ENCODE peak calls at places on chromosomes 16 and 17, in eight cellular contexts. H, L, M, W, F, U, Q and A are unnamed samples.

GRCh38 chr17:22435231-22435974 is 743.1 kb downstream of the KCNJ18 start:
- DNase-seq in H (peak; percentile 86), L (no peak), M (no peak), W (no peak), F (no peak), U (no peak), Q (no peak), A (no peak)

GRCh38 chr17:51076821-51077220 is 43.8 kb downstream of the SPAG9 start:
- DNase-seq in H (no peak), L (no peak), M (no peak), W (no peak), F (no peak), U (no peak), Q (no peak), A (no peak)

GRCh38 chr17:19533718-19534561 is at the start of gene SLC47A1:
- DNase-seq in H (peak; percentile 88), L (peak; percentile 60), M (peak; percentile 60), W (peak; percentile 72), F (no peak), U (peak; percentile 28), Q (peak; percentile 61), A (peak; percentile 50)

GRCh38 chr17:6591599-6592158 is 35.3 kb upstream of the PITPNM3 start:
- DNase-seq in H (no peak), L (no peak), M (no peak), W (peak; percentile 79), F (peak; percentile 89), U (no peak), Q (peak; percentile 91), A (no peak)

GRCh38 chr16:11411059-11411550 is 65.8 kb downstream of the RMI2 start:
- DNase-seq in H (peak; percentile 93), L (no peak), M (peak; percentile 50), W (no peak), F (no peak), U (no peak), Q (no peak), A (no peak)

GRCh38 chr16:68696514-68696913 is 40.6 kb upstream of the CDH1 start:
- DNase-seq in H (no peak), L (no peak), M (peak; percentile 32), W (no peak), F (peak; percentile 21), U (no peak), Q (no peak), A (no peak)

GRCh38 chr17:21524211-21524591 is 148.0 kb downstream of the KCNJ12 start:
- DNase-seq in H (no peak), L (no peak), M (no peak), W (no peak), F (no peak), U (no peak), Q (no peak), A (no peak)

GRCh38 chr16:55555436-55555835 is 11.0 kb upstream of the CAPNS2 start:
- DNase-seq in H (no peak), L (no peak), M (no peak), W (no peak), F (no peak), U (no peak), Q (peak; percentile 77), A (no peak)

GRCh38 chr17:77995146-77995852 is 36.8 kb downstream of the TNRC6C start:
- DNase-seq in H (peak; percentile 57), L (no peak), M (no peak), W (no peak), F (no peak), U (no peak), Q (peak; percentile 6), A (no peak)

GRCh38 chr17:69466905-69467630 is 52.6 kb downstream of the MAP2K6 start:
- DNase-seq in H (peak; percentile 50), L (peak; percentile 65), M (peak; percentile 23), W (peak; percentile 56), F (peak; percentile 42), U (no peak), Q (peak; percentile 22), A (no peak)

GRCh38 chr17:72743037-72743467 is 349.4 kb downstream of the SLC39A11 start:
- DNase-seq in H (no peak), L (peak; percentile 57), M (no peak), W (no peak), F (no peak), U (no peak), Q (no peak), A (no peak)

GRCh38 chr16:20867585-20867984 is 32.6 kb downstream of the DCUN1D3 start:
- DNase-seq in H (no peak), L (no peak), M (no peak), W (no peak), F (no peak), U (no peak), Q (peak; percentile 68), A (no peak)

GRCh38 chr16:11224894-11225676 is 30.9 kb downstream of the SOCS1 start:
- DNase-seq in H (no peak), L (no peak), M (no peak), W (no peak), F (no peak), U (no peak), Q (no peak), A (peak; percentile 79)

GRCh38 chr17:30304778-30305177 is 13.0 kb upstream of the BLMH start:
- DNase-seq in H (no peak), L (no peak), M (no peak), W (no peak), F (no peak), U (no peak), Q (no peak), A (no peak)

GRCh38 chr17:64938925-64939474 is 19.7 kb upstream of the LRRC37A3 start:
- DNase-seq in H (peak; percentile 62), L (peak; percentile 76), M (peak; percentile 58), W (peak; percentile 66), F (peak; percentile 51), U (peak; percentile 55), Q (peak; percentile 50), A (peak; percentile 36)

GRCh38 chr16:11253009-11253994 is 2.7 kb downstream of the SOCS1 start:
- DNase-seq in H (no peak), L (no peak), M (no peak), W (no peak), F (no peak), U (no peak), Q (peak; percentile 65), A (no peak)

GRCh38 chr17:76125922-76126321 is 15.1 kb downstream of the FOXJ1 start:
- DNase-seq in H (no peak), L (no peak), M (no peak), W (no peak), F (no peak), U (no peak), Q (no peak), A (no peak)
- H3K4me2 ChIP-seq in H (no peak overlapping the region), L (no peak overlapping the region), M (no peak overlapping the region), W (no peak overlapping the region), F (no peak overlapping the region), U (no peak overlapping the region), Q (no peak overlapping the region), A (no peak overlapping the region)

GRCh38 chr17:17696075-17696474 is 14.8 kb downstream of the RAI1 start:
- DNase-seq in H (no peak), L (no peak), M (no peak), W (no peak), F (no peak), U (no peak), Q (no peak), A (no peak)
- H3K4me3 ChIP-seq in H (no peak overlapping the region), L (no peak overlapping the region), M (no peak overlapping the region), W (no peak overlapping the region), F (no peak overlapping the region), U (peak overlapping the region; percentile 96), Q (no peak overlapping the region), A (no peak overlapping the region)

GRCh38 chr17:31788571-31788946 is 70.5 kb downstream of the COPRS start:
- DNase-seq in H (no peak), L (no peak), M (no peak), W (no peak), F (no peak), U (no peak), Q (no peak), A (no peak)

GRCh38 chr17:31787857-31788570 is 71.0 kb downstream of the COPRS start:
- DNase-seq in H (no peak), L (no peak), M (peak; percentile 61), W (peak; percentile 59), F (peak; percentile 55), U (peak; percentile 54), Q (peak; percentile 96), A (no peak)

GRCh38 chr17:31792007-31792585 is 66.9 kb downstream of the COPRS start:
- DNase-seq in H (no peak), L (no peak), M (no peak), W (no peak), F (no peak), U (no peak), Q (no peak), A (no peak)

GRCh38 chr17:31788956-31789355 is 70.1 kb downstream of the COPRS start:
- DNase-seq in H (no peak), L (no peak), M (no peak), W (no peak), F (no peak), U (no peak), Q (peak; percentile 68), A (no peak)

GRCh38 chr17:31789707-31790505 is 69.1 kb downstream of the COPRS start:
- DNase-seq in H (no peak), L (no peak), M (no peak), W (no peak), F (no peak), U (no peak), Q (no peak), A (no peak)
- H3K4me2 ChIP-seq in H (no peak overlapping the region), L (no peak overlapping the region), M (no peak overlapping the region), W (no peak overlapping the region), F (no peak overlapping the region), U (no peak overlapping the region), Q (no peak overlapping the region), A (no peak overlapping the region)

GRCh38 chr16:74744566-74744965 is 30.1 kb downstream of the FA2H start:
- DNase-seq in H (no peak), L (no peak), M (no peak), W (no peak), F (no peak), U (no peak), Q (no peak), A (no peak)

GRCh38 chr16:74742051-74742481 is 32.6 kb downstream of the FA2H start:
- DNase-seq in H (no peak), L (no peak), M (no peak), W (peak; percentile 65), F (no peak), U (no peak), Q (no peak), A (no peak)

GRCh38 chr16:74745109-74745615 is 29.5 kb downstream of the FA2H start:
- DNase-seq in H (no peak), L (no peak), M (no peak), W (no peak), F (no peak), U (no peak), Q (no peak), A (no peak)

GRCh38 chr16:74743045-74743667 is 31.5 kb downstream of the FA2H start:
- DNase-seq in H (no peak), L (no peak), M (peak; percentile 37), W (no peak), F (peak; percentile 8), U (no peak), Q (no peak), A (no peak)

DNA sequence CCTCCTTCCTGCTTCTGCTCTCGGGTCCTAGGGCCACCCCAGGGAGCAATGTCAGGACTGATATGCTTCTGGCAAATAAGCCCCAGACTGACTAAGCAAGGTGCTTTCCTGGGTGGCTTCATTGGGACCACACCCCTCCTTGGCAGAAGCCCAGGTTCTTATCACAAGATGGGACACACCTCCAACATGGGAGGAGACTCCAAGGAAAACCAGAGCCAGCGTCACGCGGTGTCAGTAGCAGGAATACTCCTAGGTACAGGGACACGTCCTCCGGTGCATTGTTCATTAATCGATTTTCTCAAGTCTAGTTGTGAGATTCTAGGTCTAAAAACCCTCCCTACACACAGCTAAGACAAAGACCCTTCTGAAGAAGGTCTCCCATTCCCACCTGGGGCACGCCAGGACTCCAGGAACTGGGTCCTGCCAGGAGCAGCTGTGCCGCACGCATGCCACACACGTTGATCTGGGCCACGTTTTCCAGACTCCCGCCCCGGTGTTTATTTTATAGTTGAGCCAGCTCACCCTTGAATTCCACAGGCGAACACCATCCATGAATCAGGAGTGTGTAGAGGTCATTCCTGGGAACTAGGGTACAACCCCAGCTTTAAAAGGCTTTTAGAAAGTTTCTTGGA is 30.8 kb downstream of the FA2H start:
- DNase-seq in H (no peak), L (no peak), M (peak; percentile 93), W (peak; percentile 99), F (peak; percentile 95), U (peak; percentile 94), Q (peak; percentile 50), A (no peak)
- H3K4me3 ChIP-seq in H (no peak overlapping the region), L (no peak overlapping the region), M (no peak overlapping the region), W (peak overlapping the region; percentile 23), F (peak overlapping the region; percentile 16), U (peak overlapping the region; percentile 44), Q (no peak overlapping the region), A (no peak overlapping the region)